ENCODE peak calls at places on chromosomes 3 and 15, in nine cellular contexts. J, W, L, F, K, B, N, A and U are unnamed samples.

GRCh38 chr3:24704496-24704895 is 209.8 kb upstream of the THRB start:
- DNase-seq in K (no peak), F (no peak), J (no peak), W (no peak), L (no peak), B (no peak), A (no peak), N (no peak), U (no peak)

GRCh38 chr15:69574506-69574905 is 121.9 kb downstream of the RPLP1 start:
- DNase-seq in K (no peak), W (no peak), J (no peak), A (no peak), B (no peak), F (no peak), N (no peak), L (no peak), U (no peak)

GRCh38 chr3:3196148-3196861 is 16.8 kb upstream of the CRBN start:
- DNase-seq in K (peak; percentile 48), B (peak; percentile 4), W (peak; percentile 35), L (no peak), J (no peak), A (no peak), F (no peak), N (peak; percentile 13), U (no peak)

GRCh38 chr15:47548986-47549385 is 168.3 kb upstream of the SEMA6D start:
- DNase-seq in N (no peak), K (no peak), L (no peak), F (no peak), A (no peak), W (no peak), B (no peak), J (no peak), U (no peak)

GRCh38 chr15:78446551-78446950 is 8.5 kb downstream of the IREB2 start:
- DNase-seq in B (no peak), K (no peak), J (no peak), F (no peak), N (no peak), L (no peak), W (no peak), A (no peak), U (no peak)

GRCh38 chr3:30524357-30525040 is 81.9 kb upstream of the TGFBR2 start:
- DNase-seq in L (no peak), F (no peak), N (no peak), J (no peak), K (no peak), B (no peak), A (no peak), W (no peak), U (no peak)

GRCh38 chr3:170368921-170369320 is 11.4 kb downstream of the SKIL start:
- DNase-seq in J (no peak), K (no peak), A (no peak), W (no peak), N (no peak), B (no peak), L (no peak), F (no peak), U (no peak)

GRCh38 chr15:38894260-38894948 is 329.8 kb upstream of the RASGRP1 start:
- DNase-seq in J (peak; percentile 96), A (no peak), F (no peak), N (peak; percentile 19), W (no peak), K (no peak), L (no peak), B (no peak), U (no peak)

GRCh38 chr3:111472556-111472955 is 69.4 kb upstream of the CD96 start:
- DNase-seq in W (no peak), K (no peak), J (no peak), B (no peak), F (no peak), A (no peak), L (no peak), N (no peak), U (no peak)

GRCh38 chr3:86995537-86995936 is 4.6 kb upstream of the VGLL3 start:
- DNase-seq in W (no peak), L (no peak), N (no peak), B (peak; percentile 21), J (peak; percentile 89), F (no peak), A (no peak), K (no peak), U (no peak)

GRCh38 chr3:58281069-58281468 is 25.0 kb upstream of the RPP14 start:
- DNase-seq in K (no peak), L (no peak), W (no peak), B (no peak), A (no peak), J (no peak), N (no peak), F (no peak), U (no peak)

GRCh38 chr3:135191690-135192089 is 396.6 kb downstream of the EPHB1 start:
- DNase-seq in W (no peak), A (no peak), J (no peak), F (no peak), K (peak; percentile 40), N (no peak), L (no peak), B (no peak), U (no peak)

GRCh38 chr3:39186692-39187151 is 5.7 kb downstream of the XIRP1 start:
- DNase-seq in W (no peak), K (no peak), B (no peak), A (no peak), F (no peak), L (no peak), J (no peak), N (no peak), U (no peak)

GRCh38 chr3:76400141-76400540 is 614.8 kb upstream of the ZNF717 start:
- DNase-seq in L (no peak), B (no peak), A (no peak), N (no peak), W (no peak), K (no peak), F (no peak), J (peak; percentile 68), U (no peak)

GRCh38 chr15:42595641-42596240 is 20.3 kb downstream of the STARD9 start:
- DNase-seq in K (no peak), L (no peak), N (no peak), W (peak; percentile 45), F (no peak), J (peak; percentile 63), B (no peak), A (no peak), U (no peak)

GRCh38 chr3:172646439-172647015 is 64.3 kb downstream of the NCEH1 start:
- DNase-seq in B (no peak), A (no peak), K (no peak), J (peak; percentile 67), L (peak; percentile 51), N (no peak), F (no peak), W (peak; percentile 20), U (no peak)

GRCh38 chr3:19931180-19931692 is 2.8 kb downstream of the EFHB start:
- DNase-seq in A (no peak), B (no peak), L (no peak), F (no peak), J (no peak), W (no peak), N (no peak), K (no peak), U (no peak)

GRCh38 chr3:21049368-21050062 is 701.5 kb downstream of the ZNF385D start:
- DNase-seq in F (no peak), L (no peak), J (no peak), B (no peak), N (no peak), A (no peak), K (no peak), W (no peak), U (no peak)

GRCh38 chr3:193734737-193735366 is 141.8 kb downstream of the OPA1 start:
- DNase-seq in K (no peak), N (no peak), B (no peak), J (no peak), W (no peak), L (no peak), F (no peak), A (no peak), U (no peak)

DNA sequence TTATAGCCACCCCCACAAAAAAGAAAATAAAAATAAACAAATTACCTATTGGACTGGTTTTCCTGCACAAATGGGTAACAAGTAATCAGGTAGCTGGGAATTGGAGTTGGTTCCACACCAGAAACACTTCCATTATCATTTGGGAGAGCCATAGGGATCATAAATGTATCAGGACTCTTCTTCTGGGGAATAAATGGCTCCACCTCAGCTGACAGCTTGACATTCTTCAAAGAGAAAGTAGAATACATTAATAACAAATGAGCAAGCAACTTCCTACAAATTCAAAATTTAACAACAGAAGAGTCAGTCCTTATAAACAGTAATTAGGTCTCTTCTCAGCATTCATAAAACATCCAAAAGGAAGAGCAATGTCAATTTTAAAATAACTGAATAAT is 8.7 kb downstream of the SECISBP2L start:
- DNase-seq in J (no peak), L (no peak), W (no peak), K (no peak), N (no peak), F (no peak), A (no peak), B (no peak), U (no peak)
- H3K4me1 ChIP-seq in J (peaks cover 6% of the 10 kb centered on the region), L (peaks cover 16% of the 10 kb centered on the region), W (peaks cover 13% of the 10 kb centered on the region), K (peaks cover 12% of the 10 kb centered on the region), N (peaks cover 29% of the 10 kb centered on the region), F (peaks cover 8% of the 10 kb centered on the region), A (peaks cover 72% of the 10 kb centered on the region), B (no peaks in the 10 kb centered on the region), U (peaks cover 14% of the 10 kb centered on the region)

DNA sequence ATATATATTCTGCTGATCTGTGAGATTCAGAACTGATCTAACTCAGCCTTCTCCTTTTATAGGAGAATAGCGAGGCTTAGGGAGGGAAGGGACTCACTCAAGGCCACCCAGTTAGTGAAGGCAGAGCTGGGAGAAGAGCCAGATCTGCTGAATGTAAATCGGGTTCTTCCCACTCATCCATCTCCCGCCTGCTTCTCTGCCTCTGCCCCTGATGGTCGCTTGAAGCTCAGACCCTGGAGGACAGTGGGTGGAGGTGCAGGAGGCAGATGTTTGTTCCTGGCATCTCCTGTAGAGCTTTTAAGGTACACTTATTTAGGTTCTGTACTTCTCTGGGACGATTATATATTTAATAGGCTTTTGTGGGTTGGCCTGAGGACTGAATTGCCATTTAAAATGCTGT is 4.3 kb downstream of the PDIA5 start:
- DNase-seq in F (no peak), A (no peak), L (no peak), N (peak; percentile 44), K (peak; percentile 38), B (no peak), J (peak; percentile 51), W (peak; percentile 42), U (no peak)
- TF ChIP-seq CTCF in F (no peak), A (no peak), L (no peak), N (no peak), K (peak; percentile 41), B (no peak), J (peak; percentile 11), W (peak; percentile 2), U (no peak)

DNA sequence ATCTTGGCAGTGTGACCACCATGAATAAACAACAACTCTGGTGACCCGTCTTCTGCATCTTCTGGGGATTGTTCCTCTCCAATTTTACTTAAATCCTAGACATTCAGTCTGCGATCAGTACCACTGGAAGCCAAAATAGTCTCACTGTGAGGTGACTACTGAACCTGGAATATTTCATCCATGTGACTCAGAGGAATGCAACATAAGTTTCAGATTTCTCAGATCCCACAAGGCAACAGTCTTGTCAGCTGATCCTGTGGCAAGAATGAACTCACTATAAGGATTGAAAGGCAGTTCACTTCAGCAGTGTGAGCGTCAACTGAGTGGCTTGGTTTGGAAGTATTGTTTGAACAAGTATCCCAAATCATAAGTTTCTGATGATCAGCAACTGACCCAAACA is 13.2 kb downstream of the NSUN3 start:
- DNase-seq in B (no peak), J (peak; percentile 68), W (no peak), N (no peak), K (no peak), L (no peak), A (no peak), F (no peak), U (no peak)
- H3K4me1 ChIP-seq in B (no peaks in the 10 kb centered on the region), J (no peaks in the 10 kb centered on the region), W (no peaks in the 10 kb centered on the region), N (no peaks in the 10 kb centered on the region), K (no peaks in the 10 kb centered on the region), L (no peaks in the 10 kb centered on the region), A (peaks cover 12% of the 10 kb centered on the region), F (no peaks in the 10 kb centered on the region), U (no peaks in the 10 kb centered on the region)

GRCh38 chr3:94522488-94522887 is 459.6 kb downstream of the NSUN3 start:
- DNase-seq in J (no peak), L (no peak), N (no peak), B (no peak), W (peak; percentile 21), K (peak; percentile 11), A (no peak), F (no peak), U (no peak)
- TF ChIP-seq CTCF in J (no peak), L (peak; percentile 9), N (no peak), B (no peak), W (peak; percentile 41), K (peak; percentile 44), A (peak; percentile 13), F (no peak), U (no peak)